ENCODE peak calls at places on chromosome 11, in six cellular contexts. One of them, this sample, is unnamed.

GRCh38 chr11:72718101-72718501 is 34.1 kb downstream of the ARAP1 start:
- DNase-seq in cardiac muscle cell: no peak
- DNase-seq in left lung: peak
- DNase-seq in astrocyte of the cerebellum: no peak
- DNase-seq in foreskin fibroblast: no peak
- DNase-seq in astrocyte: no peak
- DNase-seq in this sample: no peak

GRCh38 chr11:3614742-3615171 is 27.0 kb downstream of the ART5 start:
- DNase-seq in cardiac muscle cell: no peak
- DNase-seq in left lung: no peak
- DNase-seq in astrocyte of the cerebellum: no peak
- DNase-seq in foreskin fibroblast: no peak
- DNase-seq in astrocyte: no peak
- DNase-seq in this sample: peak

GRCh38 chr11:111331711-111332479 is 33.5 kb downstream of the POU2AF3 start:
- DNase-seq in cardiac muscle cell: peak
- DNase-seq in left lung: no peak
- DNase-seq in astrocyte of the cerebellum: no peak
- DNase-seq in foreskin fibroblast: peak
- DNase-seq in astrocyte: peak
- DNase-seq in this sample: no peak

GRCh38 chr11:75966546-75967287 is 151.7 kb downstream of the UVRAG start:
- DNase-seq in cardiac muscle cell: peak
- DNase-seq in left lung: no peak
- DNase-seq in astrocyte of the cerebellum: peak
- DNase-seq in foreskin fibroblast: peak
- DNase-seq in astrocyte: peak
- DNase-seq in this sample: no peak

GRCh38 chr11:76243157-76243556 is 36.9 kb upstream of the WNT11 start:
- DNase-seq in cardiac muscle cell: no peak
- DNase-seq in left lung: peak
- DNase-seq in astrocyte of the cerebellum: no peak
- DNase-seq in foreskin fibroblast: no peak
- DNase-seq in astrocyte: no peak
- DNase-seq in this sample: no peak

GRCh38 chr11:79762271-79762935 is 321.6 kb upstream of the TENM4 start:
- DNase-seq in cardiac muscle cell: no peak
- DNase-seq in left lung: no peak
- DNase-seq in astrocyte of the cerebellum: no peak
- DNase-seq in foreskin fibroblast: no peak
- DNase-seq in astrocyte: no peak
- DNase-seq in this sample: no peak

GRCh38 chr11:125376117-125376516 is 119.9 kb downstream of the FEZ1 start:
- DNase-seq in cardiac muscle cell: peak
- DNase-seq in left lung: peak
- DNase-seq in astrocyte of the cerebellum: no peak
- DNase-seq in foreskin fibroblast: no peak
- DNase-seq in astrocyte: peak
- DNase-seq in this sample: peak

GRCh38 chr11:57237204-57237681 is at the start of gene APLNR:
- DNase-seq in cardiac muscle cell: peak
- DNase-seq in left lung: no peak
- DNase-seq in astrocyte of the cerebellum: no peak
- DNase-seq in foreskin fibroblast: no peak
- DNase-seq in astrocyte: no peak
- DNase-seq in this sample: no peak

GRCh38 chr11:7548659-7549283 is 35.0 kb downstream of the PPFIBP2 start:
- DNase-seq in cardiac muscle cell: no peak
- DNase-seq in left lung: no peak
- DNase-seq in astrocyte of the cerebellum: no peak
- DNase-seq in foreskin fibroblast: no peak
- DNase-seq in astrocyte: no peak
- DNase-seq in this sample: peak

GRCh38 chr11:113778111-113778910 is 1.3 kb upstream of the CLDN25 start:
- DNase-seq in cardiac muscle cell: peak
- DNase-seq in left lung: no peak
- DNase-seq in astrocyte of the cerebellum: no peak
- DNase-seq in foreskin fibroblast: peak
- DNase-seq in astrocyte: peak
- DNase-seq in this sample: no peak

GRCh38 chr11:108319541-108320145 is 96.8 kb downstream of the ATM start:
- DNase-seq in cardiac muscle cell: no peak
- DNase-seq in left lung: no peak
- DNase-seq in astrocyte of the cerebellum: no peak
- DNase-seq in foreskin fibroblast: no peak
- DNase-seq in astrocyte: peak
- DNase-seq in this sample: no peak

GRCh38 chr11:67456068-67456705 is 1.0 kb downstream of the CABP4 start:
- DNase-seq in cardiac muscle cell: no peak
- DNase-seq in left lung: no peak
- DNase-seq in astrocyte of the cerebellum: no peak
- DNase-seq in foreskin fibroblast: no peak
- DNase-seq in astrocyte: no peak
- DNase-seq in this sample: no peak

GRCh38 chr11:13446444-13446843 is 16.6 kb downstream of the BTBD10 start:
- DNase-seq in cardiac muscle cell: peak
- DNase-seq in left lung: no peak
- DNase-seq in astrocyte of the cerebellum: no peak
- DNase-seq in foreskin fibroblast: no peak
- DNase-seq in astrocyte: peak
- DNase-seq in this sample: no peak

GRCh38 chr11:3840289-3840869 is 380 bp downstream of the RHOG start:
- DNase-seq in cardiac muscle cell: no peak
- DNase-seq in left lung: peak
- DNase-seq in astrocyte of the cerebellum: no peak
- DNase-seq in foreskin fibroblast: no peak
- DNase-seq in astrocyte: no peak
- DNase-seq in this sample: peak

GRCh38 chr11:115452245-115452644 is 52.0 kb downstream of the CADM1 start:
- DNase-seq in cardiac muscle cell: no peak
- DNase-seq in left lung: no peak
- DNase-seq in astrocyte of the cerebellum: no peak
- DNase-seq in foreskin fibroblast: no peak
- DNase-seq in astrocyte: no peak
- DNase-seq in this sample: no peak

GRCh38 chr11:35781342-35782171 is 119.0 kb downstream of the TRIM44 start:
- DNase-seq in cardiac muscle cell: peak
- DNase-seq in left lung: no peak
- DNase-seq in astrocyte of the cerebellum: no peak
- DNase-seq in foreskin fibroblast: peak
- DNase-seq in astrocyte: peak
- DNase-seq in this sample: no peak

GRCh38 chr11:119729581-119730346 is 764 bp upstream of the NECTIN1 start:
- DNase-seq in cardiac muscle cell: peak
- DNase-seq in left lung: peak
- DNase-seq in astrocyte of the cerebellum: no peak
- DNase-seq in foreskin fibroblast: peak
- DNase-seq in astrocyte: peak
- DNase-seq in this sample: no peak

GRCh38 chr11:128467610-128468041 is 119.7 kb downstream of the ETS1 start:
- DNase-seq in cardiac muscle cell: peak
- DNase-seq in left lung: no peak
- DNase-seq in astrocyte of the cerebellum: peak
- DNase-seq in foreskin fibroblast: peak
- DNase-seq in astrocyte: peak
- DNase-seq in this sample: no peak

GRCh38 chr11:88520391-88520790 is 182.9 kb upstream of the CTSC start:
- DNase-seq in cardiac muscle cell: peak
- DNase-seq in left lung: no peak
- DNase-seq in astrocyte of the cerebellum: no peak
- DNase-seq in foreskin fibroblast: peak
- DNase-seq in astrocyte: no peak
- DNase-seq in this sample: no peak

GRCh38 chr11:109698237-109698636 is 276.2 kb downstream of the C11orf87 start:
- DNase-seq in cardiac muscle cell: no peak
- DNase-seq in left lung: no peak
- DNase-seq in astrocyte of the cerebellum: no peak
- DNase-seq in foreskin fibroblast: no peak
- DNase-seq in astrocyte: no peak
- DNase-seq in this sample: no peak

GRCh38 chr11:109695696-109696095 is 273.7 kb downstream of the C11orf87 start:
- DNase-seq in cardiac muscle cell: peak
- DNase-seq in left lung: peak
- DNase-seq in astrocyte of the cerebellum: no peak
- DNase-seq in foreskin fibroblast: no peak
- DNase-seq in astrocyte: peak
- DNase-seq in this sample: no peak

GRCh38 chr11:109696191-109696897 is 274.4 kb downstream of the C11orf87 start:
- DNase-seq in cardiac muscle cell: peak
- DNase-seq in left lung: peak
- DNase-seq in astrocyte of the cerebellum: no peak
- DNase-seq in foreskin fibroblast: peak
- DNase-seq in astrocyte: peak
- DNase-seq in this sample: no peak

DNA sequence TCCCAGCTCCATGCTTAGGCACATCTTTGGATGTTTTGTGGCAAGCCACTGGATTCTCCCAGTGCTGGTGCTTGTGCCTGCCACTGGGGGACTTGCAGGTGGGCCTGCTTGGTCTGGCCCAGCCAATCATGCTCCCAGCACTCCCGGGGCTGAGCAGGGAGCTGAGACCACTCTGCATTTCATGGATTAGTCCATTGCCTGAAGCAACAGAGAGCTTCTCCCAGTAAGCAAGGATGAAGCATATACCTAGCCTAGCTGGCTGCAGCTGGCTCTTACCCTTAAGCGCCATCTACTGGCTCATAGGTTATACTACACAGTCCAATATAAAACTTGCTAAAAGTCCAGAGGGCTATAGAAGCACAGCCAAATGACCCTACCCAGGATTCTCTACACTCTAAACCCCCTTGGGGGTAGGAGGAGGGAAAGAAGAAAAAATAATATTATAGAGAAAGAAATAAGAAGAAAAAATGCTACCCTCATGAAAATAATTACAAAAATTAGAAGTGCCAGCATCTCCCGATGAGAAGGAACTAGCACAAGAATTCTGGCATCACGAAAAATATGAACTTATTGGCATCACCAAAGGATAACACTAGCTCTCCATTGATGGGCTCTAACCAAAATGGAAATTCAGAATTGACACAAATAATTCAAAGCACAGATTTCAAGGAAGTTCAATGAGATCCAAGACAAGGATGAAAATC is 275.3 kb downstream of the C11orf87 start:
- DNase-seq in cardiac muscle cell: peak
- DNase-seq in left lung: peak
- DNase-seq in astrocyte of the cerebellum: peak
- DNase-seq in foreskin fibroblast: peak
- DNase-seq in astrocyte: peak
- DNase-seq in this sample: peak
- TF ChIP-seq CTCF in cardiac muscle cell: peak
- TF ChIP-seq CTCF in left lung: peak
- TF ChIP-seq CTCF in astrocyte of the cerebellum: peak
- TF ChIP-seq CTCF in foreskin fibroblast: peak
- TF ChIP-seq CTCF in astrocyte: peak
- TF ChIP-seq CTCF in this sample: peak

GRCh38 chr11:65979261-65979759 is 17.8 kb downstream of the SART1 start:
- DNase-seq in cardiac muscle cell: no peak
- DNase-seq in left lung: no peak
- DNase-seq in astrocyte of the cerebellum: no peak
- DNase-seq in foreskin fibroblast: no peak
- DNase-seq in astrocyte: no peak
- DNase-seq in this sample: no peak

GRCh38 chr11:65983589-65983987 is 18.4 kb downstream of the EIF1AD start:
- DNase-seq in cardiac muscle cell: no peak
- DNase-seq in left lung: no peak
- DNase-seq in astrocyte of the cerebellum: no peak
- DNase-seq in foreskin fibroblast: no peak
- DNase-seq in astrocyte: no peak
- DNase-seq in this sample: no peak

GRCh38 chr11:65981101-65981740 is 19.7 kb downstream of the SART1 start:
- DNase-seq in cardiac muscle cell: no peak
- DNase-seq in left lung: no peak
- DNase-seq in astrocyte of the cerebellum: no peak
- DNase-seq in foreskin fibroblast: no peak
- DNase-seq in astrocyte: no peak
- DNase-seq in this sample: no peak

GRCh38 chr11:65981972-65982823 is 19.8 kb downstream of the EIF1AD start:
- DNase-seq in cardiac muscle cell: no peak
- DNase-seq in left lung: no peak
- DNase-seq in astrocyte of the cerebellum: no peak
- DNase-seq in foreskin fibroblast: no peak
- DNase-seq in astrocyte: no peak
- DNase-seq in this sample: no peak

GRCh38 chr11:65982824-65983588 is 19.0 kb downstream of the EIF1AD start:
- DNase-seq in cardiac muscle cell: no peak
- DNase-seq in left lung: no peak
- DNase-seq in astrocyte of the cerebellum: no peak
- DNase-seq in foreskin fibroblast: no peak
- DNase-seq in astrocyte: no peak
- DNase-seq in this sample: no peak
- H3K4me3 ChIP-seq in cardiac muscle cell: no peak
- H3K4me3 ChIP-seq in left lung: no peak
- H3K4me3 ChIP-seq in astrocyte of the cerebellum: no peak
- H3K4me3 ChIP-seq in foreskin fibroblast: no peak
- H3K4me3 ChIP-seq in astrocyte: no peak
- H3K4me3 ChIP-seq in this sample: no peak

DNA sequence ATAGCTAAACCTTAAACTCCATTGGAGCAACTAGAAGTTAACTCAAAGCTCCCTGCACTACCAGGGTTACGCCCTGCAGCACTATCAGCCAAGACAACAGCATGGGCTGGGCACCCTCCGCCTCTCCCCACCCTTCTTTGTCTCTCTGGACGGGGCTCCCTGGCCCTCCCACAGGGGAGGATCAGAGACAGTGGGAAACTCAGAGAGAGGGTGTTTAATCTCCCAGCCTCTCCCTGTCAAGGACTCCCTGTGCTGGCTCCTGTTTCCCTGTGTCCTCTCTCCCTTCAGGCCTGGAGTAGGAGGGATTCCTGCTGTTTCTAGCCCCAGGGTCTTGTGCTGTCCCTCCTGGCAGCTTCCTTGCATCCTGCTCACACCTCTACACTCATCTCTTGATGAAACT is 56.9 kb upstream of the CSNK2A3 start:
- DNase-seq in cardiac muscle cell: no peak
- DNase-seq in left lung: no peak
- DNase-seq in astrocyte of the cerebellum: no peak
- DNase-seq in foreskin fibroblast: no peak
- DNase-seq in astrocyte: no peak
- DNase-seq in this sample: no peak
- TF ChIP-seq CTCF in cardiac muscle cell: no peak
- TF ChIP-seq CTCF in left lung: no peak
- TF ChIP-seq CTCF in astrocyte of the cerebellum: no peak
- TF ChIP-seq CTCF in foreskin fibroblast: no peak
- TF ChIP-seq CTCF in astrocyte: no peak
- TF ChIP-seq CTCF in this sample: no peak

GRCh38 chr11:130427581-130428211 is 713 bp downstream of the ADAMTS8 start:
- DNase-seq in cardiac muscle cell: no peak
- DNase-seq in left lung: no peak
- DNase-seq in astrocyte of the cerebellum: no peak
- DNase-seq in foreskin fibroblast: no peak
- DNase-seq in astrocyte: no peak
- DNase-seq in this sample: no peak
- H3K4me3 ChIP-seq in cardiac muscle cell: peak
- H3K4me3 ChIP-seq in left lung: peak
- H3K4me3 ChIP-seq in astrocyte of the cerebellum: no peak
- H3K4me3 ChIP-seq in foreskin fibroblast: no peak
- H3K4me3 ChIP-seq in astrocyte: no peak
- H3K4me3 ChIP-seq in this sample: no peak

GRCh38 chr11:74141274-74141695 is 29.5 kb downstream of the C2CD3 start:
- DNase-seq in cardiac muscle cell: no peak
- DNase-seq in left lung: no peak
- DNase-seq in astrocyte of the cerebellum: no peak
- DNase-seq in foreskin fibroblast: no peak
- DNase-seq in astrocyte: peak
- DNase-seq in this sample: no peak
- TF ChIP-seq CTCF in cardiac muscle cell: no peak
- TF ChIP-seq CTCF in left lung: no peak
- TF ChIP-seq CTCF in astrocyte of the cerebellum: no peak
- TF ChIP-seq CTCF in foreskin fibroblast: no peak
- TF ChIP-seq CTCF in astrocyte: no peak
- TF ChIP-seq CTCF in this sample: no peak